ENCODE peak calls at places on chromosomes 11 and 22, in nine cellular contexts. O is activated CD4-positive, CD25-positive, alpha-beta regulatory T cell; R is AG04450; W is NCI-H460; E is GF-D8; L is AG20443; H is foreskin fibroblast; Q is T follicular helper cell; D is uterus. S is an unnamed sample.

GRCh38 chr11:73372371-73372993 is 3.7 kb upstream of the RELT start:
- DNase-seq in O (no peak), R (no peak), W (no peak), E (peak; percentile 34), L (peak; percentile 44), H (peak; percentile 39), Q (no peak), D (no peak), S (peak; percentile 40)

GRCh38 chr11:20125927-20126326 is 34.3 kb downstream of the DBX1 start:
- DNase-seq in O (no peak), R (peak; percentile 24), W (no peak), E (no peak), L (peak; percentile 63), H (peak; percentile 30), Q (no peak), D (no peak), S (peak; percentile 67)

GRCh38 chr11:127931811-127932210 is 655.5 kb downstream of the ETS1 start:
- DNase-seq in O (no peak), R (no peak), W (no peak), E (no peak), L (no peak), H (no peak), Q (no peak), D (no peak), S (no peak)

GRCh38 chr11:115712296-115712695 is 208.1 kb upstream of the CADM1 start:
- DNase-seq in O (no peak), R (no peak), W (no peak), E (no peak), L (no peak), H (no peak), Q (no peak), D (no peak), S (no peak)

GRCh38 chr11:71136095-71136845 is 116.1 kb downstream of the SHANK2 start:
- DNase-seq in O (no peak), R (no peak), W (no peak), E (no peak), L (no peak), H (no peak), Q (no peak), D (no peak), S (no peak)

GRCh38 chr11:70948416-70948815 is 304.0 kb downstream of the SHANK2 start:
- DNase-seq in O (no peak), R (no peak), W (no peak), E (no peak), L (no peak), H (no peak), Q (no peak), D (no peak), S (no peak)

GRCh38 chr11:74926304-74927030 is 22.4 kb downstream of the XRRA1 start:
- DNase-seq in O (no peak), R (no peak), W (no peak), E (no peak), L (peak; percentile 52), H (peak; percentile 81), Q (no peak), D (no peak), S (peak; percentile 65)

GRCh38 chr11:11413776-11414175 is 60.7 kb upstream of the CSNK2A3 start:
- DNase-seq in O (no peak), R (no peak), W (no peak), E (no peak), L (no peak), H (no peak), Q (no peak), D (no peak), S (no peak)

GRCh38 chr22:42154731-42155543 is 24.3 kb upstream of the CYP2D6 start:
- DNase-seq in O (no peak), R (no peak), W (no peak), E (no peak), L (no peak), H (no peak), Q (no peak), D (no peak), S (no peak)

GRCh38 chr11:121337078-121337477 is 44.5 kb downstream of the SC5D start:
- DNase-seq in O (no peak), R (no peak), W (no peak), E (no peak), L (no peak), H (no peak), Q (no peak), D (no peak), S (no peak)

GRCh38 chr22:25702046-25702445 is 39.9 kb upstream of the MYO18B start:
- DNase-seq in O (no peak), R (no peak), W (no peak), E (peak; percentile 13), L (no peak), H (peak; percentile 12), Q (no peak), D (no peak), S (peak; percentile 46)

GRCh38 chr11:65613091-65613928 is 711 bp downstream of the MAP3K11 start:
- DNase-seq in O (no peak), R (no peak), W (no peak), E (no peak), L (no peak), H (no peak), Q (no peak), D (peak; percentile 59), S (peak; percentile 12)

S was measured in AG08395.